ENCODE peak calls at places on chromosome 22, in four cellular contexts. P, Z, X and B are unnamed samples.

GRCh38 chr22:47918936-47919505 is 1156.6 kb downstream of the TBC1D22A start:
- DNase-seq in P (peak), Z (no peak), X (no peak), B (no peak)

GRCh38 chr22:30183861-30184278 is 62.7 kb downstream of the LIF start:
- DNase-seq in P (peak), Z (peak), X (peak), B (peak)

GRCh38 chr22:26981520-26981919 is 324.1 kb downstream of the MIAT start:
- DNase-seq in P (no peak), Z (no peak), X (no peak), B (no peak)

GRCh38 chr22:40196628-40197027 is 18.9 kb downstream of the TNRC6B start:
- DNase-seq in P (peak), Z (peak), X (peak), B (peak)

GRCh38 chr22:27207907-27208306 is 550.5 kb downstream of the MIAT start:
- DNase-seq in P (peak), Z (peak), X (peak), B (peak)

GRCh38 chr22:28791841-28792490 is 8.4 kb downstream of the XBP1 start:
- DNase-seq in P (no peak), Z (no peak), X (no peak), B (no peak)

GRCh38 chr22:39364646-39365405 is 15.0 kb downstream of the SYNGR1 start:
- DNase-seq in P (peak), Z (peak), X (peak), B (no peak)

GRCh38 chr22:47282366-47282765 is 519.9 kb downstream of the TBC1D22A start:
- DNase-seq in P (no peak), Z (no peak), X (no peak), B (no peak)

GRCh38 chr22:23149743-23150238 is 4.5 kb downstream of the RAB36 start:
- DNase-seq in P (no peak), Z (no peak), X (no peak), B (no peak)

GRCh38 chr22:48691431-48691851 is 1136.2 kb downstream of the BRD1 start:
- DNase-seq in P (no peak), Z (no peak), X (no peak), B (no peak)

GRCh38 chr22:38930512-38930911 is 26.9 kb upstream of the APOBEC3A start:
- DNase-seq in P (no peak), Z (no peak), X (no peak), B (no peak)

GRCh38 chr22:37423283-37423682 is 4.0 kb downstream of the ELFN2 start:
- DNase-seq in P (no peak), Z (no peak), X (no peak), B (no peak)

GRCh38 chr22:48488611-48489456 is 1338.8 kb downstream of the BRD1 start:
- DNase-seq in P (no peak), Z (no peak), X (peak), B (no peak)

GRCh38 chr22:20354238-20354975 is 34.5 kb upstream of the DGCR6L start:
- DNase-seq in P (no peak), Z (no peak), X (no peak), B (no peak)

GRCh38 chr22:37898441-37899181 is 7.5 kb upstream of the MICALL1 start:
- DNase-seq in P (peak), Z (peak), X (no peak), B (peak)

GRCh38 chr22:46726066-46726985 is 11.7 kb downstream of the CERK start:
- DNase-seq in P (no peak), Z (no peak), X (no peak), B (no peak)

GRCh38 chr22:19582033-19582693 is 58.0 kb upstream of the CLDN5 start:
- DNase-seq in P (no peak), Z (no peak), X (no peak), B (no peak)

GRCh38 chr22:43298062-43298801 is 44.9 kb downstream of the SCUBE1 start:
- DNase-seq in P (no peak), Z (no peak), X (no peak), B (no peak)

GRCh38 chr22:17266261-17266971 is 47.2 kb upstream of the ADA2 start:
- DNase-seq in P (peak), Z (no peak), X (no peak), B (no peak)

GRCh38 chr22:23402275-23403151 is 177.6 kb downstream of the IGLL1 start:
- DNase-seq in P (peak), Z (peak), X (peak), B (peak)

GRCh38 chr22:20503816-20504215 is 3.6 kb upstream of the MED15 start:
- DNase-seq in P (peak), Z (peak), X (no peak), B (peak)

GRCh38 chr22:30002861-30003489 is 77.3 kb upstream of the HORMAD2 start:
- DNase-seq in P (no peak), Z (no peak), X (no peak), B (no peak)